ENCODE peak calls at places on chromosome 10, in five cellular contexts. One of them, this sample, is unnamed.

GRCh38 chr10:14062528-14063260 is 268.0 kb downstream of the FRMD4A start:
- DNase-seq in activated T-cell treated with anti-CD3 and anti-CD28 coated beads for 24 hours: no peak
- DNase-seq in GM23338: no peak
- DNase-seq in PC-9: peak
- DNase-seq in kidney epithelial cell: peak
- DNase-seq in this sample: no peak

GRCh38 chr10:100886099-100886498 is 26.7 kb upstream of the SLF2 start:
- DNase-seq in activated T-cell treated with anti-CD3 and anti-CD28 coated beads for 24 hours: no peak
- DNase-seq in PC-9: no peak
- DNase-seq in kidney epithelial cell: peak
- DNase-seq in GM23338: no peak
- DNase-seq in this sample: no peak

GRCh38 chr10:35639651-35640311 is 2.3 kb downstream of the FZD8 start:
- DNase-seq in GM23338: peak
- DNase-seq in kidney epithelial cell: no peak
- DNase-seq in PC-9: no peak
- DNase-seq in activated T-cell treated with anti-CD3 and anti-CD28 coated beads for 24 hours: no peak
- DNase-seq in this sample: no peak

GRCh38 chr10:2981361-2981801 is 86.0 kb upstream of the PFKP start:
- DNase-seq in PC-9: no peak
- DNase-seq in kidney epithelial cell: no peak
- DNase-seq in activated T-cell treated with anti-CD3 and anti-CD28 coated beads for 24 hours: no peak
- DNase-seq in GM23338: no peak
- DNase-seq in this sample: no peak

GRCh38 chr10:31219321-31219720 is 99.7 kb upstream of the ZEB1 start:
- DNase-seq in kidney epithelial cell: no peak
- DNase-seq in activated T-cell treated with anti-CD3 and anti-CD28 coated beads for 24 hours: no peak
- DNase-seq in GM23338: no peak
- DNase-seq in PC-9: no peak
- DNase-seq in this sample: no peak

GRCh38 chr10:102502029-102502336 is 529 bp downstream of the ACTR1A start:
- DNase-seq in kidney epithelial cell: peak
- DNase-seq in activated T-cell treated with anti-CD3 and anti-CD28 coated beads for 24 hours: peak
- DNase-seq in GM23338: peak
- DNase-seq in PC-9: peak
- DNase-seq in this sample: peak

GRCh38 chr10:30495687-30496086 is 61.7 kb downstream of the MAP3K8 start:
- DNase-seq in activated T-cell treated with anti-CD3 and anti-CD28 coated beads for 24 hours: no peak
- DNase-seq in GM23338: no peak
- DNase-seq in PC-9: peak
- DNase-seq in kidney epithelial cell: no peak
- DNase-seq in this sample: no peak

GRCh38 chr10:99779335-99779734 is 3.1 kb upstream of the ABCC2 start:
- DNase-seq in activated T-cell treated with anti-CD3 and anti-CD28 coated beads for 24 hours: no peak
- DNase-seq in GM23338: no peak
- DNase-seq in PC-9: peak
- DNase-seq in kidney epithelial cell: no peak
- DNase-seq in this sample: no peak

GRCh38 chr10:84238909-84239308 is 2.4 kb downstream of the LRIT1 start:
- DNase-seq in GM23338: no peak
- DNase-seq in activated T-cell treated with anti-CD3 and anti-CD28 coated beads for 24 hours: no peak
- DNase-seq in PC-9: no peak
- DNase-seq in kidney epithelial cell: no peak
- DNase-seq in this sample: no peak

GRCh38 chr10:85641479-85641967 is 725.1 kb downstream of the GRID1 start:
- DNase-seq in kidney epithelial cell: no peak
- DNase-seq in PC-9: peak
- DNase-seq in GM23338: no peak
- DNase-seq in activated T-cell treated with anti-CD3 and anti-CD28 coated beads for 24 hours: no peak
- DNase-seq in this sample: no peak

GRCh38 chr10:8054498-8055407 is at the start of gene GATA3:
- DNase-seq in kidney epithelial cell: peak
- DNase-seq in GM23338: peak
- DNase-seq in PC-9: peak
- DNase-seq in activated T-cell treated with anti-CD3 and anti-CD28 coated beads for 24 hours: peak
- DNase-seq in this sample: no peak

GRCh38 chr10:132627736-132628512 is 90.3 kb downstream of the INPP5A start:
- DNase-seq in GM23338: no peak
- DNase-seq in activated T-cell treated with anti-CD3 and anti-CD28 coated beads for 24 hours: no peak
- DNase-seq in kidney epithelial cell: no peak
- DNase-seq in PC-9: no peak
- DNase-seq in this sample: peak

GRCh38 chr10:52198540-52198939 is 115.5 kb upstream of the DKK1 start:
- DNase-seq in activated T-cell treated with anti-CD3 and anti-CD28 coated beads for 24 hours: no peak
- DNase-seq in PC-9: no peak
- DNase-seq in kidney epithelial cell: no peak
- DNase-seq in GM23338: no peak
- DNase-seq in this sample: no peak

GRCh38 chr10:6843477-6843876 is 263.4 kb upstream of the PRKCQ start:
- DNase-seq in PC-9: no peak
- DNase-seq in kidney epithelial cell: no peak
- DNase-seq in activated T-cell treated with anti-CD3 and anti-CD28 coated beads for 24 hours: no peak
- DNase-seq in GM23338: no peak
- DNase-seq in this sample: no peak

GRCh38 chr10:66931340-66931948 is 5.6 kb downstream of the LRRTM3 start:
- DNase-seq in GM23338: peak
- DNase-seq in activated T-cell treated with anti-CD3 and anti-CD28 coated beads for 24 hours: no peak
- DNase-seq in kidney epithelial cell: peak
- DNase-seq in PC-9: no peak
- DNase-seq in this sample: no peak

GRCh38 chr10:33927347-33927746 is 592.9 kb upstream of the NRP1 start:
- DNase-seq in PC-9: no peak
- DNase-seq in GM23338: no peak
- DNase-seq in activated T-cell treated with anti-CD3 and anti-CD28 coated beads for 24 hours: no peak
- DNase-seq in kidney epithelial cell: peak
- DNase-seq in this sample: no peak

GRCh38 chr10:14670551-14671240 is 104.0 kb downstream of the FAM107B start:
- DNase-seq in kidney epithelial cell: no peak
- DNase-seq in activated T-cell treated with anti-CD3 and anti-CD28 coated beads for 24 hours: no peak
- DNase-seq in GM23338: no peak
- DNase-seq in PC-9: peak
- DNase-seq in this sample: no peak

GRCh38 chr10:87763086-87763861 is 54.8 kb downstream of the ATAD1 start:
- DNase-seq in PC-9: no peak
- DNase-seq in GM23338: no peak
- DNase-seq in activated T-cell treated with anti-CD3 and anti-CD28 coated beads for 24 hours: no peak
- DNase-seq in kidney epithelial cell: no peak
- DNase-seq in this sample: no peak

GRCh38 chr10:58512470-58513188 is at the start of gene BICC1:
- DNase-seq in activated T-cell treated with anti-CD3 and anti-CD28 coated beads for 24 hours: no peak
- DNase-seq in PC-9: no peak
- DNase-seq in GM23338: peak
- DNase-seq in kidney epithelial cell: no peak
- DNase-seq in this sample: no peak

GRCh38 chr10:77636286-77636966 is 1.2 kb downstream of the KCNMA1 start:
- DNase-seq in activated T-cell treated with anti-CD3 and anti-CD28 coated beads for 24 hours: no peak
- DNase-seq in GM23338: peak
- DNase-seq in kidney epithelial cell: no peak
- DNase-seq in PC-9: no peak
- DNase-seq in this sample: peak

GRCh38 chr10:71005337-71006305 is 117.3 kb upstream of the PCBD1 start:
- DNase-seq in activated T-cell treated with anti-CD3 and anti-CD28 coated beads for 24 hours: no peak
- DNase-seq in PC-9: no peak
- DNase-seq in kidney epithelial cell: no peak
- DNase-seq in GM23338: no peak
- DNase-seq in this sample: no peak

GRCh38 chr10:126140746-126141273 is 244.4 kb downstream of the FANK1 start:
- DNase-seq in PC-9: no peak
- DNase-seq in GM23338: no peak
- DNase-seq in activated T-cell treated with anti-CD3 and anti-CD28 coated beads for 24 hours: no peak
- DNase-seq in kidney epithelial cell: no peak
- DNase-seq in this sample: no peak

GRCh38 chr10:42954776-42955492 is 121.9 kb upstream of the RET start:
- DNase-seq in GM23338: no peak
- DNase-seq in kidney epithelial cell: no peak
- DNase-seq in PC-9: no peak
- DNase-seq in activated T-cell treated with anti-CD3 and anti-CD28 coated beads for 24 hours: no peak
- DNase-seq in this sample: no peak

GRCh38 chr10:72337039-72337629 is 17.6 kb downstream of the DNAJB12 start:
- DNase-seq in activated T-cell treated with anti-CD3 and anti-CD28 coated beads for 24 hours: peak
- DNase-seq in PC-9: peak
- DNase-seq in GM23338: peak
- DNase-seq in kidney epithelial cell: no peak
- DNase-seq in this sample: no peak

GRCh38 chr10:57979466-57979865 is 288.2 kb downstream of the IPMK start:
- DNase-seq in GM23338: peak
- DNase-seq in PC-9: no peak
- DNase-seq in activated T-cell treated with anti-CD3 and anti-CD28 coated beads for 24 hours: no peak
- DNase-seq in kidney epithelial cell: no peak
- DNase-seq in this sample: no peak

GRCh38 chr10:110076559-110077318 is 69.0 kb downstream of the ADD3 start:
- DNase-seq in PC-9: peak
- DNase-seq in activated T-cell treated with anti-CD3 and anti-CD28 coated beads for 24 hours: no peak
- DNase-seq in GM23338: no peak
- DNase-seq in kidney epithelial cell: peak
- DNase-seq in this sample: no peak